ENCODE peak calls at places on chromosomes 4 and X, in ten cellular contexts. E, Y, U, S, J, B, V, P, W and C are unnamed samples.

GRCh38 chrX:64894454-64895038 is 81.7 kb downstream of the ZC4H2 start:
- DNase-seq in P (no peak), B (peak), Y (no peak), U (no peak), V (peak), E (peak), W (no peak), S (no peak), J (no peak), C (peak)

GRCh38 chrX:132614297-132614696 is 125.5 kb upstream of the MBNL3 start:
- DNase-seq in P (no peak), E (peak), Y (no peak), J (no peak), S (no peak), B (peak), V (peak), W (no peak), U (no peak), C (peak)

GRCh38 chr4:35918491-35918977 is 325.8 kb downstream of the ARAP2 start:
- DNase-seq in V (no peak), B (no peak), W (no peak), J (no peak), U (no peak), S (no peak), Y (no peak), P (no peak), E (no peak), C (no peak)

GRCh38 chr4:107699466-107700206 is 20.4 kb downstream of the PAPSS1 start:
- DNase-seq in S (peak), U (no peak), E (no peak), W (no peak), Y (no peak), B (no peak), J (no peak), P (no peak), V (no peak), C (peak)

GRCh38 chr4:2745981-2746806 is 9.9 kb downstream of the TNIP2 start:
- DNase-seq in J (no peak), S (peak), V (peak), U (peak), W (no peak), E (peak), P (no peak), Y (peak), B (peak), C (peak)

GRCh38 chrX:88135735-88136134 is 611.3 kb upstream of the CPXCR1 start:
- DNase-seq in J (no peak), V (peak), B (no peak), E (no peak), W (no peak), S (no peak), U (no peak), P (no peak), Y (no peak), C (no peak)

GRCh38 chr4:99062120-99062519 is 26.5 kb downstream of the ADH5 start:
- DNase-seq in W (no peak), P (no peak), Y (no peak), S (no peak), J (no peak), B (no peak), E (peak), U (no peak), V (peak), C (no peak)

GRCh38 chr4:132859929-132860328 is 289.2 kb upstream of the PCDH10 start:
- DNase-seq in B (no peak), S (no peak), P (no peak), U (no peak), V (no peak), J (no peak), Y (no peak), W (no peak), E (no peak), C (no peak)

GRCh38 chrX:23694606-23695005 is 27.3 kb downstream of the PRDX4 start:
- DNase-seq in B (peak), W (no peak), J (peak), Y (no peak), S (peak), V (peak), P (peak), U (no peak), E (peak), C (peak)

GRCh38 chr4:22962186-22962786 is 269.5 kb downstream of the GBA3 start:
- DNase-seq in V (peak), U (no peak), J (no peak), W (no peak), E (peak), Y (no peak), S (peak), P (no peak), B (peak), C (peak)

GRCh38 chr4:1113311-1114009 is at the start of gene RNF212:
- DNase-seq in S (no peak), J (no peak), P (no peak), E (peak), W (peak), V (peak), B (no peak), U (peak), Y (peak), C (no peak)

GRCh38 chr4:38449506-38450174 is 214.4 kb upstream of the KLF3 start:
- DNase-seq in S (no peak), J (no peak), W (no peak), Y (peak), E (no peak), V (peak), P (no peak), U (no peak), B (peak), C (no peak)

GRCh38 chr4:151850751-151851150 is 89.9 kb upstream of the GATB start:
- DNase-seq in E (no peak), P (no peak), U (no peak), J (no peak), W (no peak), S (peak), Y (no peak), B (peak), V (peak), C (peak)

GRCh38 chr4:113943863-113944262 is 35.6 kb downstream of the ARSJ start:
- DNase-seq in P (no peak), Y (no peak), E (no peak), W (no peak), B (no peak), V (no peak), U (no peak), J (no peak), S (peak), C (no peak)

GRCh38 chrX:124289443-124289842 is 43.0 kb upstream of the TEX13D start:
- DNase-seq in U (no peak), W (no peak), E (no peak), S (no peak), P (no peak), B (no peak), J (no peak), Y (no peak), V (no peak), C (no peak)

GRCh38 chrX:153557618-153558017 is 40.2 kb downstream of the ATP2B3 start:
- DNase-seq in U (no peak), P (no peak), B (no peak), J (peak), E (no peak), S (no peak), Y (no peak), V (no peak), W (no peak), C (no peak)

DNA sequence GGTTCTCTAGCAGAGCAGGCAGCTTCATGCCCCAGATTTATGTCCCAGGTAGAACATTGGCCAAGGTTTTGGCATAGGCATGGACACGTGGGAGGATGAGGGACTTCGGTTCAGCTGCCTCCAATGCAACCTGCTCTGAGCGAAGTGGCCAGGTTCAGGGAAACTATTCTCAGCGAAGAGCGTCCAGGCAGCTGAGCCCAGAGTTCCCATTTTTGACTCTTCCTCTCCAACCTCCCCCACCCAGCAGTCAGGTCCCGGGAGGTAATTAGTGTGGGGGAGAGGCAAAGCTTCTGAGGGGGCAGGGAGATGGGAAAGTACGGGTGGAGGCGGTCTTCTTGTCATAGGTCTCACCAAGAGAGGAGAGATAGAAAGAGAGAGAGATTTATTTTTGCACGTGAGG is 1.0 kb downstream of the GABRA4 start:
- DNase-seq in W (no peak), P (no peak), E (no peak), V (no peak), S (no peak), Y (no peak), J (no peak), U (no peak), B (no peak), C (no peak)
- H3K4me3 ChIP-seq in W (no peak), P (no peak), E (no peak), V (no peak), S (no peak), Y (no peak), J (peak), U (no peak), B (no peak), C (no peak)

DNA sequence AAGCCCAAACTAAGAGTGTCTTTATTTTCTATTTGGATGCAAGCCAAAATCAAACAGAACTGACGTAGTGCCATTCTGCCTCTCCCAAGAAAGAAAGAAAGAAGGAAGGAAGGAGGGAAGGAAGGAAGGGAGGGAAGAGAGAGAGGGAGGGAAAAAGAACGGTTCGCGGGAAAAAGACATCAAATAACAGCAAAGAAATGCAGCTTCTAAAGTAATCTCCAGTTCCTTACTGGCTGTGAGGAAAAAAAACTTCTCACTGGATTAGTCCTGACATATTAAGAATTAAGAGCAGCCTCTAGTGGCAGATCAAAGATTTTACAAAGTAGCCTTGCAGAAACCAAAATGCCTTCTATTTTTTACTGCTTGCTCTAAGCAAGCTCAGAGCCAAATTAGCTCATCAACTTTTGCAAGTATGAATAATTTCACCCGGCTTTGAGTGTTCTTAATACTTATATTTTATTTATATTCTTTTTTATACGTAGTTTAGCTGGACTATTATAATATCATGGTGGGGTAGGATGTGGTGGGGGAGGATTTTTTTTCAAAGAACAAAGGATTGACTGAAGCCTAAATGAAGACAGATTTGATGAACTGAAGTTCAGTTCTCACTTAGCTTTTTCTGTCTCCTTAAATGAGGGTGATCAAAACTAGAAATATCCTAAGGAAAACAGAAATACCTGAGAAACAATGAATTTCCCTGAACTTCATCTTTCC is 36.6 kb downstream of the PITX2 start:
- DNase-seq in B (peak), Y (no peak), S (peak), V (peak), U (no peak), E (peak), J (no peak), W (no peak), P (no peak), C (peak)
- TF ChIP-seq CTCF in B (peak), Y (no peak), S (peak), V (peak), U (peak), E (peak), J (peak), W (peak), P (no peak), C (peak)

DNA sequence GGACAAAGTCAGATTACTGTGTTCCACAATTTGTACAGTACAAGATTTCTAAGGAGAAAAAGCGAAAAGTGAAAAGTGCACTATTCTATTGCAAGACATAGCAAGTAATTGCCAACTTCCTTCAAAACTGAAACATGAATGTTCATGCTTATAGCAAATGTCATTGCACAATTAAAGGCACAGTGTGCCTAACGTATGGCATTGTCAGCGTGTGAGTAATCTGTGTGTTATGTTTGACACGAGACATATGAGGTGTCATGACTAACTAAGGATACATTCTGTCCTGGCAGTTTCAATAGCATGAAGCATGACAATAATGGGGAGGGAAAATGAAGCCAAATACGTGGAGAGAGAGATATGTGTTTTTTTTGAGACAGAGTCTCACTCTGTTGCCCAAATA is 33.6 kb upstream of the TBC1D9 start:
- DNase-seq in V (peak), U (no peak), J (no peak), P (no peak), S (no peak), B (peak), E (no peak), W (no peak), Y (no peak), C (peak)
- H3K4me3 ChIP-seq in V (no peak), U (no peak), J (no peak), P (no peak), S (no peak), B (no peak), E (no peak), W (no peak), Y (no peak), C (no peak)

GRCh38 chr4:147547314-147548056 is 66.6 kb downstream of the EDNRA start:
- DNase-seq in V (peak), W (no peak), Y (no peak), J (no peak), B (peak), E (peak), U (no peak), S (peak), P (no peak), C (peak)

GRCh38 chr4:147542229-147542990 is 61.5 kb downstream of the EDNRA start:
- DNase-seq in B (no peak), W (no peak), Y (no peak), P (no peak), V (no peak), S (no peak), J (no peak), E (no peak), U (no peak), C (no peak)

GRCh38 chr4:147539959-147540358 is 59.1 kb downstream of the EDNRA start:
- DNase-seq in J (no peak), B (no peak), P (no peak), W (no peak), Y (no peak), S (no peak), V (no peak), U (no peak), E (no peak), C (no peak)

GRCh38 chr4:147546341-147546740 is 65.4 kb downstream of the EDNRA start:
- DNase-seq in Y (no peak), V (peak), B (peak), J (no peak), U (no peak), S (peak), P (no peak), W (no peak), E (peak), C (peak)

DNA sequence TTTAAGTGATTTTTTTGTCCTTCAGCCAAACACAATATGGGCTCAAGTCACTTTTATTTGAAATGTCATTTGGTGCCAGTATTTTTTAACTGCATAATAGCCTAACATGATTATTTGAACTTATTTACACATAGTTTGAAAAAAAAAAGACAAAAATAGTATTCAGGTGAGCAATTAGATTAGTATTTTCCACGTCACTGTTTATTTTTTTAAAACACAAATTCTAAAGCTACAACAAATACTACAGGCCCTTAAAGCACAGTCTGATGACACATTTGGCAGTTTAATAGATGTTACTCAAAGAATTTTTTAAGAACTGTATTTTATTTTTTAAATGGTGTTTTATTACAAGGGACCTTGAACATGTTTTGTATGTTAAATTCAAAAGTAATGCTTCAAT is 62.1 kb downstream of the EDNRA start:
- DNase-seq in S (peak), E (no peak), Y (no peak), V (peak), B (peak), U (no peak), J (no peak), W (no peak), P (no peak), C (peak)
- TF ChIP-seq CTCF in S (no peak), E (no peak), Y (no peak), V (no peak), B (no peak), U (no peak), J (no peak), W (no peak), P (no peak), C (no peak)

DNA sequence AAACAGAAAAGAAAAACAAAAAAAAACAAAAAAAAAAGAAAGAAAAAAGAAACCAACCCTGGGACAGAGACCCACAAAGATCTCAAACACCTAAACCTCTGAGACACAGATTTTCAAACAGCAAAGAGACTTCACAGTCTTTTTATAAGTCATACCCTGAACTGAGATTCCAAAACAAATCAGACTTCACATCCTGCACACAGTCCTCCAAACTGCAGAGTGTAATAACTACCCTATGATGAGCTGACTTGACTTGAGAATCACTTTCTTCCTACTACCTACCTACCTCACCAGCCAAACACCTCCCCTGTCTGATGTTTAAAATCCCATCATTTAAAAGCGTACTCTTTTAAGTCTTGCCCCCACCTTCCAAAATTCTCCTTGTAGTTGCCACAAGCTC is 25.2 kb upstream of the GLOD5 start:
- DNase-seq in V (no peak), E (no peak), Y (no peak), J (no peak), W (no peak), B (no peak), U (no peak), P (no peak), S (no peak), C (no peak)
- H3K4me3 ChIP-seq in V (peak), E (peak), Y (no peak), J (peak), W (no peak), B (no peak), U (peak), P (peak), S (peak), C (no peak)

DNA sequence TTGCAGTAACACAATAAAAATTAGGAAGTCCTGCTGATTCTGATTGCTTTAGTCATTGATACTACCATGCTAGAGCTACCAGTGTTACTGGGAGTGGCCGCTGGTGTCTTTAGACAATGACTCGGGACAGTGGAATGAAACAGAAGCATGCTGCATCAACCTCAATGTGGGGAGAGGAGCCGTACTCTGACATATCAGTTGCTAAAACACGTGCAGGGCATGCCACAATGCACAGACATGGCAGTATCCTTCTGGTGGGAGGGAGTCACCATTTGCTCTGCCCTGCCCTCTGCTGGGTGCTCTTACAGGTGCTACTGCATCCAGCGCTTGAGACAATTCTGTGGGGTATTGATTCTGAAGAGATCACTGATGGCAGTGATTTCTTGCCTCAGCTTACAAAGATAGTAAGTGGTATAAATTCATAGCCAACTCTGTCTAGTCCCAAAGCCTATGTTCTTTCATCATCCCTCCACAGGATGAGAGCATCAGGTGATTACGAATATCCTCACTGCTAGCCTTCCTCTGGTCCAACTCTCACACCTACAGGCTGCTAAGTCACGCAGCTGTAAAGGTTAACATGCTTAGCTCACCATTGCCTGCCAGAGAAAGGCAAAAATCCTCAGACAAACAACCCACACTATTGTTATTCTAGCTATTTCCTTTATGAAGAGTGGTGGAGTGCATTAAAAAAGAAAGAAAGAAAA is 43.7 kb downstream of the NSG1 start:
- DNase-seq in J (peak), Y (no peak), U (no peak), V (peak), S (peak), W (no peak), E (peak), B (peak), P (no peak), C (peak)
- TF ChIP-seq CTCF in J (peak), Y (no peak), U (peak), V (peak), S (peak), W (peak), E (peak), B (peak), P (peak), C (peak)

DNA sequence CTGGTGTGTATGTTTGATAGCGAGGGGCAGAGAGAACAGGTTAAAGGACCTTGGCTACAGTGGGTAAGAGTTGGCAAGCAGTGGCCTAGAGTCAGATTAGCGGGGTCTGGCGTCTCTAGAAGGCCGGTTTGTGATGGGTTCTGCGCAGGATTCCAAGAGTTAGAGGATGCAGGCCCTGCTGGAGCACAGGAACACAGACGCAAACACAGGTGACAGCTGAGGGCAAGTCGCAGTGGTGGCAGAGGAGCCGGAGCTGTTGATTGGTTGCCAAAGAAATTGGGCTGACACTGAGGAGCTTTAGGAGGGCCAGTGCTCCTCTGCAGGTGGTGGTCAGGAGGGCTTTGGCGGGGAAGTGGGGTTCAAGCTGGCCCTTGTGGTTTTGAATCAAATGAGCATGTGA is 3.8 kb downstream of the TADA2B start:
- DNase-seq in B (no peak), S (no peak), V (no peak), U (no peak), W (no peak), E (no peak), P (no peak), Y (no peak), J (no peak), C (no peak)
- H3K4me3 ChIP-seq in B (no peak), S (no peak), V (no peak), U (no peak), W (no peak), E (no peak), P (no peak), Y (no peak), J (no peak), C (no peak)

DNA sequence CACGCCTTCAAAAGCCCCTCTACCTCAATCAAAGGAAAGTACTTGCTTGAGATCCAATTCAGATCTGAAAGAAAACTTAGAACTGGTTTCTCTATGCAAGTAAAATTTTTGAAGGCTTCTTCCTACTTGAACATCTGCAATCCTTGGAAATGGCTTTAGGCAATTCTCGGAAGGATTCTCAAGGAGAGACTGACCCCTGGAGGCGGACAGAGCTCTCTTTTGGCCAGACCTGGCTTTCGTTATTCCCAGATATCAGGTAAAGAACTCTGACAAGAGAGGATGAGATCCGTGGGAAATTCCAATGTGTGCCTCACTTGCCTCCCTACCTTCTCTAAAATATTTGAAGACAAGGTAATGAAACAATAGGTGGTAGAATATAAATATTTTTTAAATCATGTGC is 670.3 kb upstream of the FAM241A start:
- DNase-seq in Y (no peak), J (peak), V (peak), E (peak), B (peak), P (no peak), S (peak), U (no peak), W (no peak), C (peak)
- TF ChIP-seq CTCF in Y (no peak), J (peak), V (peak), E (peak), B (peak), P (no peak), S (peak), U (peak), W (peak), C (peak)